ENCODE peak calls at places on chromosomes 6 and 20, in nine cellular contexts. N is choroid plexus epithelial cell, H is NB4, Q is left ventricle myocardium inferior, O is Panc1, V is cardiac fibroblast, U is adrenal gland, M is heart left ventricle, A is HFF-Myc. B is an unnamed sample.

GRCh38 chr6:37308084-37308817 is 45.5 kb upstream of the RNF8 start:
- DNase-seq in M (no peak), O (no peak), U (no peak), A (no peak), Q (no peak), V (peak), H (no peak), N (peak), B (no peak)

GRCh38 chr6:149060300-149060984 is 257.1 kb upstream of the TAB2 start:
- DNase-seq in N (peak), A (no peak), H (peak), M (no peak), O (no peak), U (no peak), Q (peak), V (no peak), B (no peak)

GRCh38 chr6:444653-445275 is 53.2 kb downstream of the IRF4 start:
- DNase-seq in U (no peak), O (no peak), V (no peak), Q (no peak), A (no peak), H (no peak), M (no peak), N (no peak), B (no peak)

GRCh38 chr20:59515013-59515905 is 89.1 kb upstream of the PHACTR3 start:
- DNase-seq in A (peak), H (peak), Q (peak), N (peak), U (peak), O (no peak), V (peak), M (peak), B (peak)

GRCh38 chr6:43636312-43636667 is 650 bp downstream of the MAD2L1BP start:
- DNase-seq in H (peak), V (peak), U (no peak), N (peak), O (no peak), A (no peak), M (no peak), Q (no peak), B (no peak)

GRCh38 chr6:84466521-84466920 is 239.1 kb upstream of the CEP162 start:
- DNase-seq in O (no peak), N (peak), U (no peak), A (peak), V (peak), H (no peak), M (no peak), Q (no peak), B (peak)

GRCh38 chr6:105459884-105460283 is 57.0 kb upstream of the PREP start:
- DNase-seq in A (no peak), V (peak), O (no peak), N (peak), Q (no peak), H (peak), M (no peak), U (no peak), B (peak)

GRCh38 chr6:136547336-136547735 is 2.9 kb downstream of the MAP7 start:
- DNase-seq in H (peak), M (no peak), O (peak), A (no peak), V (peak), U (no peak), N (peak), Q (no peak), B (peak)

GRCh38 chr6:14321992-14322772 is 204.6 kb downstream of the CD83 start:
- DNase-seq in V (no peak), A (no peak), H (no peak), Q (peak), M (no peak), O (no peak), U (no peak), N (peak), B (no peak)

GRCh38 chr20:20480689-20481088 is 112.8 kb downstream of the INSM1 start:
- DNase-seq in A (peak), V (peak), M (no peak), Q (no peak), O (no peak), H (peak), U (peak), N (peak), B (peak)

GRCh38 chr20:63848003-63848911 is 13.0 kb upstream of the ABHD16B start:
- DNase-seq in V (no peak), H (peak), Q (no peak), M (peak), N (no peak), A (no peak), O (no peak), U (no peak), B (no peak)

GRCh38 chr20:51419236-51419635 is 123.3 kb downstream of the NFATC2 start:
- DNase-seq in Q (no peak), V (no peak), U (no peak), O (no peak), H (peak), A (no peak), N (no peak), M (no peak), B (no peak)

GRCh38 chr6:145096846-145097245 is 638.5 kb downstream of the EPM2A start:
- DNase-seq in V (no peak), O (no peak), A (peak), Q (no peak), N (no peak), H (no peak), M (peak), U (no peak), B (no peak)

GRCh38 chr20:63697357-63697867 is 960 bp downstream of the TNFRSF6B start:
- DNase-seq in H (no peak), V (no peak), Q (peak), O (no peak), M (no peak), U (no peak), A (no peak), N (no peak), B (no peak)

GRCh38 chr6:130933712-130934200 is 106.5 kb downstream of the SMLR1 start:
- DNase-seq in U (no peak), M (no peak), O (peak), Q (no peak), V (peak), N (peak), H (no peak), A (no peak), B (no peak)

GRCh38 chr20:5835870-5836269 is 85.7 kb downstream of the SHLD1 start:
- DNase-seq in M (no peak), Q (no peak), U (no peak), V (peak), N (peak), H (no peak), O (no peak), A (peak), B (no peak)

GRCh38 chr6:130697661-130698535 is 129.3 kb upstream of the SMLR1 start:
- DNase-seq in A (peak), N (peak), M (no peak), H (peak), V (peak), O (peak), U (peak), Q (no peak), B (no peak)

GRCh38 chr6:135331002-135331401 is 149.9 kb downstream of the MYB start:
- DNase-seq in O (no peak), A (no peak), Q (no peak), U (no peak), V (peak), H (peak), M (no peak), N (peak), B (no peak)

GRCh38 chr6:63347599-63347998 is 27.8 kb upstream of the LGSN start:
- DNase-seq in N (peak), V (peak), A (peak), U (no peak), M (no peak), H (no peak), O (peak), Q (no peak), B (peak)

GRCh38 chr6:130206474-130206873 is 16.3 kb downstream of the SAMD3 start:
- DNase-seq in N (no peak), H (no peak), O (no peak), A (no peak), V (no peak), U (no peak), Q (no peak), M (no peak), B (no peak)

DNA sequence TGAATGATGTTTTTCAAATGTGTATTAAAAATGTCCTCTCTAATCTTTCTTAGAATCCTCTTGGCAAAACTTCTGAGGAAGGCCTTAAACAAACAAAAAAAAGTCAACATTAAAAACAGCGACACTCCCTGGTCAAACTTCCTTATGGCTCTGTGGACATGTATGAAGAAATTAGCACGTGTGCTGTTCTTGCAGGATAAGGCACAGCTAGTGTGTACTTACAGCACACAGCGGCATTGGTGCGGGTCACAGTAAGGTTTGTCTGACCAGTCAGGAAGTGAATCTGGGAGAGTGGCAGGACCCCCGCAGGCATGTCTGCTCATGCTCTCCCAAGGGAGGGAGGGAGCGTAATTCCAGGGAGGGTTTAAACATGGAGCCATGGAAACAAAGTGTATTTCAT is 38.8 kb downstream of the SLC22A1 start:
- DNase-seq in M (no peak), H (no peak), V (no peak), A (no peak), Q (no peak), U (no peak), O (no peak), N (peak), B (no peak)
- TF ChIP-seq CTCF in M (no peak), H (no peak), V (peak), A (no peak), Q (no peak), U (peak), O (no peak), N (peak), B (peak)

DNA sequence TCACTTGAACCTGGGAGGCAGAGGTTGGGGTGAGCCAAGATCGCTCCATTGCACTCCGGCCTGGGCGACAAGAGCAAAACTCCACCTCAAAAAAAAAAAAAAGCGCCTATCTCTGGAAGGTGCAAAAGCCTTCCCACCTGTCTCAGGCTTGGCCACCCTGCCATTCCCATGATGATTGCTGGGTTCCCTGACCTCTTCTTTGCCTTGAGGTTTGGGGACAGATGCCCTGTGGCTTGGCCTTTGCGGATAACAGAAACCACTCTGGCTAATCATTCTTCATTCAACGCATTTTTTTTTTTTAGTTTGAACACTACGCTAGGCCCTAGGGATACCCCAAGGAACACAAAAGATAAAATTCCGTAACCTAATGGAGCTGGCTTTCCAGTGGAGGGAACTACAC is 6.8 kb upstream of the HMGA1 start:
- DNase-seq in Q (no peak), N (no peak), H (no peak), O (no peak), M (no peak), U (no peak), V (no peak), A (no peak), B (no peak)
- H3K4me3 ChIP-seq in Q (no peak), N (no peak), H (no peak), O (no peak), M (no peak), U (no peak), V (no peak), A (no peak), B (no peak)

GRCh38 chr20:62580052-62580451 is 62.3 kb upstream of the SLCO4A1 start:
- DNase-seq in H (no peak), A (no peak), O (no peak), N (no peak), M (no peak), U (no peak), Q (no peak), V (no peak), B (no peak)

GRCh38 chr20:62577447-62577846 is 64.9 kb upstream of the SLCO4A1 start:
- DNase-seq in V (no peak), M (no peak), U (no peak), O (no peak), N (no peak), H (no peak), A (no peak), Q (no peak), B (no peak)

GRCh38 chr20:62575976-62576722 is 66.2 kb upstream of the SLCO4A1 start:
- DNase-seq in V (no peak), N (no peak), Q (no peak), O (no peak), M (no peak), U (no peak), A (no peak), H (no peak), B (no peak)

GRCh38 chr20:62576815-62577214 is 65.5 kb upstream of the SLCO4A1 start:
- DNase-seq in N (peak), U (no peak), V (peak), Q (no peak), H (peak), M (no peak), O (no peak), A (no peak), B (no peak)

GRCh38 chr20:62578294-62578897 is 63.9 kb upstream of the SLCO4A1 start:
- DNase-seq in O (no peak), H (peak), U (no peak), V (no peak), Q (no peak), N (no peak), M (no peak), A (no peak), B (no peak)
- TF ChIP-seq CTCF in O (no peak), H (peak), U (no peak), V (no peak), Q (no peak), N (no peak), M (no peak), A (peak), B (no peak)

GRCh38 chr6:41559655-41560439 is 13.7 kb downstream of the FOXP4 start:
- DNase-seq in U (no peak), H (no peak), Q (no peak), M (no peak), N (no peak), O (no peak), A (no peak), V (no peak), B (no peak)
- H3K4me3 ChIP-seq in U (no peak), H (peak), Q (peak), M (peak), N (no peak), O (no peak), A (no peak), V (peak), B (no peak)

B was measured in AG09309.